ENCODE peak calls at places on chromosomes 16 and 17, in eight cellular contexts. I is CD8-positive, alpha-beta T cell; R is lower leg skin; T is esophagus squamous epithelium; G is progenitor cell of endocrine pancreas; O is gastrocnemius medialis; M is CD4-positive, alpha-beta T cell; V is heart left ventricle. U is an unnamed sample.

GRCh38 chr17:38883592-38884526 is 14.0 kb downstream of the LASP1 start:
- DNase-seq in O (no peak), T (no peak), I (no peak), G (no peak), R (no peak), V (peak; percentile 69), M (no peak), U (no peak)

GRCh38 chr17:17538417-17539391 is 42.5 kb upstream of the RASD1 start:
- DNase-seq in I (no peak), O (no peak), V (no peak), T (no peak), M (no peak), G (no peak), R (no peak), U (peak; percentile 8)

GRCh38 chr16:88634141-88634993 is 4.0 kb upstream of the IL17C start:
- DNase-seq in V (peak; percentile 70), M (peak; percentile 35), G (no peak), O (no peak), R (peak; percentile 84), T (no peak), I (peak; percentile 49), U (peak; percentile 23)

GRCh38 chr16:57802635-57803412 is 533 bp upstream of the KIFC3 start:
- DNase-seq in V (no peak), O (no peak), M (no peak), I (no peak), G (no peak), T (no peak), R (no peak), U (no peak)

GRCh38 chr17:48180842-48181241 is 73.3 kb downstream of the SNX11 start:
- DNase-seq in O (no peak), V (no peak), R (no peak), T (no peak), I (no peak), M (no peak), G (no peak), U (no peak)

GRCh38 chr17:65297384-65297783 is 160.2 kb downstream of the RGS9 start:
- DNase-seq in R (no peak), I (no peak), O (no peak), T (no peak), G (no peak), M (no peak), V (no peak), U (peak; percentile 38)

GRCh38 chr16:49921106-49921505 is 65.2 kb upstream of the ZNF423 start:
- DNase-seq in M (no peak), G (no peak), R (no peak), O (no peak), T (no peak), I (no peak), V (no peak), U (no peak)

GRCh38 chr17:82020874-82021727 is 1.6 kb downstream of the CENPX start:
- DNase-seq in O (peak; percentile 58), G (no peak), M (peak; percentile 45), R (peak; percentile 93), I (peak; percentile 34), V (peak; percentile 73), T (no peak), U (peak; percentile 80)

GRCh38 chr16:27511657-27512056 is 38.1 kb downstream of the GTF3C1 start:
- DNase-seq in M (no peak), G (no peak), T (no peak), R (no peak), O (no peak), V (peak; percentile 75), I (no peak), U (peak; percentile 10)

GRCh38 chr16:68073902-68074760 is 11.0 kb upstream of the NFATC3 start:
- DNase-seq in R (peak; percentile 45), T (no peak), M (no peak), G (no peak), I (no peak), V (no peak), O (no peak), U (no peak)

GRCh38 chr17:15963670-15964110 is 18.8 kb downstream of the ADORA2B start:
- DNase-seq in I (no peak), R (no peak), G (no peak), T (no peak), V (no peak), O (no peak), M (no peak), U (peak; percentile 67)

GRCh38 chr17:49260922-49261291 is 30.3 kb upstream of the PHOSPHO1 start:
- DNase-seq in T (no peak), O (no peak), I (no peak), G (no peak), R (no peak), M (no peak), V (no peak), U (no peak)

GRCh38 chr16:70760221-70760620 is 40.7 kb downstream of the VAC14 start:
- DNase-seq in G (no peak), I (no peak), T (no peak), O (no peak), M (no peak), V (no peak), R (no peak), U (no peak)

GRCh38 chr16:80518436-80518835 is 22.4 kb upstream of the DYNLRB2 start:
- DNase-seq in M (no peak), G (no peak), I (no peak), R (no peak), O (no peak), T (no peak), V (no peak), U (no peak)

GRCh38 chr17:50634123-50634914 is at the start of gene ABCC3:
- DNase-seq in M (no peak), R (peak; percentile 91), T (no peak), I (no peak), V (no peak), G (no peak), O (no peak), U (peak; percentile 38)

GRCh38 chr16:63702981-63703590 is 1418.8 kb downstream of the CDH11 start:
- DNase-seq in T (no peak), O (no peak), R (no peak), V (no peak), M (no peak), I (no peak), G (no peak), U (no peak)

GRCh38 chr16:85391175-85391707 is 221.9 kb upstream of the GSE1 start:
- DNase-seq in T (no peak), V (peak; percentile 14), I (no peak), R (peak; percentile 81), G (no peak), O (no peak), M (no peak), U (no peak)

GRCh38 chr16:11139624-11140375 is 116.2 kb downstream of the SOCS1 start:
- DNase-seq in V (no peak), O (no peak), I (peak; percentile 10), T (no peak), G (no peak), R (no peak), M (no peak), U (no peak)

GRCh38 chr17:75970011-75970523 is 8.9 kb downstream of the ACOX1 start:
- DNase-seq in R (peak; percentile 58), M (no peak), O (no peak), V (no peak), G (no peak), I (no peak), T (no peak), U (peak; percentile 49)

GRCh38 chr17:47837401-47838039 is 3.6 kb downstream of the SCRN2 start:
- DNase-seq in I (no peak), G (no peak), T (no peak), M (no peak), O (no peak), V (no peak), R (no peak), U (no peak)

GRCh38 chr17:21263351-21263750 is 10.1 kb upstream of the NATD1 start:
- DNase-seq in V (no peak), T (no peak), R (no peak), O (no peak), G (no peak), I (no peak), M (no peak), U (peak; percentile 62)

DNA sequence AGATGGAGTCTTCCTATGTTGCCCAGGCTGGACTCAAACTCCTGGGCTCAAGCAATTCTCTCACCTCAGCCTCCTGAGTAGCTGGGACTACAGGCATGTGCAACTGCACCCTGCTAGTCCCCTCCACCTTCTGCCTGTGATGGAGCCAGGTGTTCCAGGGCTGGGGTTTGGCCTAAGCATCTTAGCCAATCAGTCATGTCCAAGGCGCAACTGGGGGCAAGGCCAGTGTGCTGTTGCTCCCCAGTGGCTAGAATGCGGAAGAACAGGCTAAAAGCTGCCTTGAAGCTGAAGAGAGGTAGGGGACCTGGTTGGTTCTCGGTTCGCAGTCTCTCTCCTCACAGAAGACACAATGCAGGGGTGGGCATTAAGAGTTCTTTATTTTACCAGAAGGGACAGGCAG is 18.6 kb downstream of the FLOT2 start:
- DNase-seq in G (no peak), T (no peak), I (no peak), R (no peak), V (no peak), O (no peak), M (no peak), U (peak; percentile 35)
- TF ChIP-seq CTCF in G (peak; percentile 58), T (peak; percentile 16), I (no peak), R (no peak), V (no peak), O (no peak), M (no peak), U (peak; percentile 39)

DNA sequence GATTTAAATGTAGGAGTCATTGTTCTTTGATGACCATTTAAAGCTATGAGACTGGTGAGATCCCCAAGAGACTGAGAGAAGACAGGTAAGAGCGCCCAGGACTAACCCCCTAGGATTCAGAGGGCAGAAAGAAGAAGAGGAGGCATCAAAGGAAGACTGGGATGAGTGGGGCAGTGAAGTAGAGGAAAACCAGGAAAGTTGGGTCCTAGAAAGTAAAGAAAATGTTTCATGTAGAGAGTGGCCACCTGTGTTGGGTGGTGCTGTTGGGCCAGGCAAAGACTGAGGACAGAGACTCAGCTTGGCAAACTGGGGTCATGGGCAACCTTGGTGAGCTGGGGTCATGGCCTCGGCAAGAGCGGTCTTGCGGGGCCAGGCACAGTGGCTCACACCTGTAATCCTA is 1.3 kb upstream of the HAP1 start:
- DNase-seq in M (no peak), R (no peak), O (no peak), V (no peak), G (no peak), I (no peak), T (no peak), U (no peak)
- TF ChIP-seq CTCF in M (no peak), R (no peak), O (no peak), V (no peak), G (no peak), I (no peak), T (no peak), U (no peak)

DNA sequence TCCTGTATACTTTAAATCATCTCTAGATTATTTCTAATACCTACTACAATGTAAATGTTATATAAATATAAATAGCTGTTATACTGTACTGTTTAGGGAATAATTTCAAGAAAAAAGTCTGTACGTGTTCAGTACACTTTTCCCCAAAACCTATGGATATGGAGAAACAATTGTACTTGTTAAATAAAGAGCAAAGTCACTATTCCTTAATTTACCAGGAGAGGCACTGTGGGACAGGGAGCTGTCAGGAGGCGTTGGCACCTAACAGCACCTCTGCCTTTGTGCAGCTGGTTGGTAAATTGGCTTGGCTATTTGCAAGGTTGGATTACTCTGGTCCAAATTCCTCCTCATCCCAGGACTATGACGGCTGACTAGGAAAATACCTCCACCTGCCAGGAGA is 28.0 kb downstream of the CRHR1 start:
- DNase-seq in V (no peak), M (no peak), T (no peak), I (no peak), R (no peak), O (no peak), G (no peak), U (peak; percentile 4)
- TF ChIP-seq CTCF in V (no peak), M (no peak), T (no peak), I (no peak), R (no peak), O (no peak), G (no peak), U (no peak)

GRCh38 chr16:1768061-1768766 is 3.1 kb downstream of the NME3 start:
- DNase-seq in R (no peak), O (no peak), G (no peak), I (no peak), V (no peak), T (no peak), M (no peak), U (no peak)
- TF ChIP-seq CTCF in R (no peak), O (no peak), G (no peak), I (no peak), V (no peak), T (no peak), M (no peak), U (no peak)